ENCODE peak calls at places on chromosomes 13 and 19, in five cellular contexts. T is activated naive CD4-positive, alpha-beta T cell treated with anti-CD3 and anti-CD28 coated beads, Interleukin-2, amount 50 U/mL, for 72 hours; G is A673; A is WTC11; N is thoracic aorta. R is an unnamed sample.

GRCh38 chr19:39645800-39646411 is 9.8 kb upstream of the LGALS16 start:
- DNase-seq in T (peak), G (peak), A (peak), N (no peak), R (no peak)

GRCh38 chr19:52778811-52779210 is 7.8 kb downstream of the ZNF600 start:
- DNase-seq in T (no peak), G (no peak), A (no peak), N (no peak), R (no peak)

GRCh38 chr19:406121-406711 is 2.7 kb downstream of the C2CD4C start:
- DNase-seq in T (no peak), G (no peak), A (no peak), N (no peak), R (no peak)

GRCh38 chr13:91805605-91806004 is 407.2 kb downstream of the GPC5 start:
- DNase-seq in T (no peak), G (peak), A (no peak), N (no peak), R (peak)

GRCh38 chr13:46953331-46953730 is 56.5 kb upstream of the HTR2A start:
- DNase-seq in T (no peak), G (no peak), A (no peak), N (no peak), R (no peak)

GRCh38 chr13:49679244-49679643 is 12.0 kb downstream of the EBPL start:
- DNase-seq in T (no peak), G (no peak), A (no peak), N (no peak), R (peak)

GRCh38 chr19:15222738-15223648 is 9.3 kb downstream of the EPHX3 start:
- DNase-seq in T (peak), G (peak), A (peak), N (peak), R (peak)

GRCh38 chr19:33156354-33156753 is 24.4 kb downstream of the WDR88 start:
- DNase-seq in T (no peak), G (no peak), A (no peak), N (no peak), R (no peak)

GRCh38 chr19:56625708-56626107 is 17.3 kb upstream of the SMIM17 start:
- DNase-seq in T (no peak), G (no peak), A (no peak), N (no peak), R (no peak)

GRCh38 chr13:95924389-95924994 is 128.7 kb downstream of the UGGT2 start:
- DNase-seq in T (no peak), G (peak), A (no peak), N (no peak), R (no peak)

GRCh38 chr19:18972301-18972831 is 31.3 kb upstream of the HOMER3 start:
- DNase-seq in T (no peak), G (peak), A (no peak), N (no peak), R (no peak)

GRCh38 chr13:94886191-94886590 is 173.8 kb upstream of the SOX21 start:
- DNase-seq in T (no peak), G (peak), A (no peak), N (no peak), R (no peak)

GRCh38 chr19:2807379-2808128 is 12.1 kb upstream of the ZNF554 start:
- DNase-seq in T (no peak), G (no peak), A (no peak), N (no peak), R (no peak)

GRCh38 chr19:41627966-41628675 is 1.2 kb upstream of the CEACAM4 start:
- DNase-seq in T (no peak), G (no peak), A (no peak), N (no peak), R (no peak)

GRCh38 chr19:41354343-41354974 is 737 bp upstream of the TGFB1 start:
- DNase-seq in T (no peak), G (no peak), A (no peak), N (no peak), R (no peak)

GRCh38 chr19:19606021-19606420 is 12.5 kb downstream of the PBX4 start:
- DNase-seq in T (no peak), G (no peak), A (no peak), N (no peak), R (no peak)

GRCh38 chr19:55500368-55500952 is 12.2 kb downstream of the SSC5D start:
- DNase-seq in T (no peak), G (no peak), A (no peak), N (no peak), R (no peak)

GRCh38 chr13:109180905-109181425 is 551.6 kb downstream of the MYO16 start:
- DNase-seq in T (no peak), G (peak), A (no peak), N (no peak), R (no peak)

GRCh38 chr19:18239303-18239702 is 13.1 kb upstream of the PDE4C start:
- DNase-seq in T (no peak), G (no peak), A (peak), N (no peak), R (no peak)

GRCh38 chr13:112468069-112468468 is 91.9 kb downstream of the SPACA7 start:
- DNase-seq in T (no peak), G (no peak), A (no peak), N (no peak), R (no peak)

GRCh38 chr19:49210108-49210900 is 52.7 kb downstream of the TRPM4 start:
- DNase-seq in T (peak), G (peak), A (peak), N (no peak), R (no peak)

R was measured in NCI-H524 treated with DMSO at 0.1 percent for 48 hours.